ENCODE peak calls at places on chromosomes 4 and X, in eight cellular contexts. U is PC-3; M is left lung; X is heart right ventricle; Y is naive thymus-derived CD4-positive, alpha-beta T cell; C is pancreas; J is Panc1; O is psoas muscle. D is an unnamed sample. For H3K36me3, the result is how much of the 10 kb centered on the place peaks cover.

GRCh38 chrX:53598169-53598568 is 88.3 kb downstream of the HUWE1 start:
- ATAC-seq in Y (no peak), M (no peak), C (no peak), U (no peak), O (no peak), J (no peak), X (no peak), D (no peak)

GRCh38 chr4:55475394-55476243 is 71.1 kb downstream of the CLOCK start:
- ATAC-seq in O (no peak), X (no peak), Y (no peak), J (no peak), M (no peak), C (no peak), U (peak), D (no peak)

GRCh38 chr4:173243321-173243720 is 74.7 kb downstream of the GALNT7 start:
- ATAC-seq in C (peak), M (peak), U (peak), X (no peak), Y (no peak), J (peak), O (peak), D (peak)

GRCh38 chrX:153444333-153445011 is 1.4 kb downstream of the TREX2 start:
- ATAC-seq in U (no peak), J (peak), M (no peak), X (no peak), Y (no peak), C (peak), O (no peak), D (peak)

GRCh38 chrX:13188731-13189309 is 131.0 kb downstream of the ATXN3L start:
- ATAC-seq in Y (no peak), M (no peak), O (no peak), C (no peak), U (no peak), J (no peak), X (peak), D (no peak)

GRCh38 chr4:27018076-27018475 is 157.4 kb downstream of the STIM2 start:
- ATAC-seq in Y (no peak), J (no peak), M (no peak), O (no peak), C (no peak), U (no peak), X (no peak), D (no peak)

GRCh38 chr4:112287258-112287873 is 1.7 kb upstream of the TIFA start:
- ATAC-seq in Y (no peak), J (no peak), X (no peak), M (no peak), U (no peak), C (no peak), O (no peak), D (no peak)

GRCh38 chr4:184420881-184421416 is 53.4 kb downstream of the IRF2 start:
- ATAC-seq in U (no peak), J (no peak), X (no peak), C (no peak), O (no peak), Y (peak), M (no peak), D (no peak)

GRCh38 chrX:103464774-103465117 is 54.5 kb downstream of the RAB40A start:
- ATAC-seq in X (peak), J (peak), O (peak), U (peak), M (peak), Y (peak), C (peak), D (peak)

GRCh38 chr4:77240469-77241066 is 83.6 kb downstream of the CCNG2 start:
- ATAC-seq in Y (peak), U (peak), M (peak), C (peak), J (peak), O (peak), X (peak), D (no peak)

GRCh38 chrX:108216862-108217571 is 125.4 kb downstream of the ATG4A start:
- ATAC-seq in O (peak), U (no peak), M (peak), C (peak), Y (no peak), J (no peak), X (peak), D (peak)

GRCh38 chrX:16472345-16472744 is 177.6 kb upstream of the S100G start:
- ATAC-seq in Y (no peak), J (no peak), X (no peak), O (no peak), U (no peak), C (no peak), M (no peak), D (no peak)

GRCh38 chrX:2351999-2352995 is 148.5 kb downstream of the DHRSX start:
- ATAC-seq in U (peak), O (peak), M (no peak), Y (no peak), X (no peak), J (no peak), C (no peak), D (no peak)

GRCh38 chr4:57875829-57876392 is 765.7 kb upstream of the IGFBP7 start:
- ATAC-seq in Y (no peak), U (no peak), X (no peak), M (no peak), J (no peak), O (no peak), C (no peak), D (no peak)

GRCh38 chr4:155428128-155428527 is 51.4 kb upstream of the MAP9 start:
- ATAC-seq in C (no peak), J (no peak), M (no peak), Y (no peak), U (no peak), O (no peak), X (peak), D (no peak)

GRCh38 chr4:183808102-183808466 is 97.0 kb upstream of the STOX2 start:
- ATAC-seq in U (no peak), M (no peak), J (peak), X (peak), O (no peak), Y (no peak), C (peak), D (peak)

GRCh38 chr4:85370400-85371032 is 104.4 kb upstream of the ARHGAP24 start:
- ATAC-seq in X (no peak), C (peak), O (peak), Y (no peak), M (peak), J (peak), U (peak), D (peak)

GRCh38 chrX:20244936-20245335 is 21.8 kb downstream of the RPS6KA3 start:
- ATAC-seq in X (no peak), J (no peak), U (peak), M (no peak), Y (no peak), O (no peak), C (peak), D (no peak)

GRCh38 chr4:26127001-26127400 is 193.8 kb upstream of the RBPJ start:
- ATAC-seq in O (no peak), C (no peak), X (no peak), M (no peak), U (no peak), J (no peak), Y (no peak), D (no peak)

GRCh38 chrX:7283741-7284140 is 135.8 kb upstream of the PUDP start:
- ATAC-seq in U (no peak), M (no peak), X (no peak), C (no peak), J (no peak), O (no peak), Y (no peak), D (no peak)

GRCh38 chr4:26178874-26179273 is 141.9 kb upstream of the RBPJ start:
- ATAC-seq in X (peak), Y (no peak), M (no peak), U (no peak), J (no peak), O (peak), C (no peak), D (peak)

GRCh38 chr4:159395693-159396092 is 292.8 kb downstream of the RAPGEF2 start:
- ATAC-seq in C (no peak), M (no peak), U (no peak), J (no peak), X (no peak), Y (no peak), O (no peak), D (no peak)

GRCh38 chr4:123430031-123430430 is 33.4 kb downstream of the SPRY1 start:
- ATAC-seq in Y (no peak), C (no peak), M (no peak), O (no peak), U (no peak), X (no peak), J (no peak), D (no peak)

GRCh38 chr4:141802324-141802723 is 165.9 kb downstream of the IL15 start:
- ATAC-seq in J (no peak), Y (no peak), X (no peak), U (peak), M (no peak), O (no peak), C (no peak), D (no peak)

GRCh38 chr4:142348489-142349076 is 497.5 kb downstream of the INPP4B start:
- ATAC-seq in X (peak), O (no peak), C (peak), M (no peak), J (no peak), U (no peak), Y (no peak), D (no peak)

GRCh38 chrX:17242470-17242869 is 132.5 kb upstream of the NHS start:
- ATAC-seq in C (peak), O (no peak), X (peak), U (peak), J (peak), M (peak), Y (peak), D (peak)

GRCh38 chr4:39893693-39894072 is 84.0 kb downstream of the PDS5A start:
- ATAC-seq in O (no peak), Y (no peak), C (no peak), J (no peak), M (no peak), U (no peak), X (no peak), D (no peak)
- H3K36me3 ChIP-seq in O (under half), Y (under half), C (under half), J (under half), M (under half), U (under half), X (under half), D (half or more)

DNA sequence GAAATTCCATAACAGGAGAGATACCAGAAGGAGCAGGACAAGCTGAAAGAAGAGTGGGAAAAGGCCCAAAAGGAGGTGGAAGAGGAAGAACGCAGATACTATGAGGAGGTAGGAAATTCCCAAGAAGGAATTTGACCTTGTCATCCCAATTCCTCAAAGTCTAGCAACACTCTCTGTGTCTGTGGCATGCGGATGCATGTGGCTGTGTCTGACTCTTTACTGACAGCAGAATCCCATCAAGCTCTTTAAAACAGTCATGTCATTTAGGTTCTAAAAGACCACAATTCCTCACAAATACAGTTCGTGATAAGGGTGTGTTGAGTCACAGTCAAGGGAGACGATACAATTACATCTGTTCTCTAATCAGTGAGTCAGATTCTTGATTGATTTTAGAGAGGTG is 68.5 kb downstream of the PHOX2B start:
- ATAC-seq in X (no peak), O (no peak), Y (no peak), C (no peak), J (no peak), U (no peak), M (no peak), D (no peak)
- H3K36me3 ChIP-seq in X (under half), O (under half), Y (under half), C (under half), J (under half), U (under half), M (under half), D (under half)

DNA sequence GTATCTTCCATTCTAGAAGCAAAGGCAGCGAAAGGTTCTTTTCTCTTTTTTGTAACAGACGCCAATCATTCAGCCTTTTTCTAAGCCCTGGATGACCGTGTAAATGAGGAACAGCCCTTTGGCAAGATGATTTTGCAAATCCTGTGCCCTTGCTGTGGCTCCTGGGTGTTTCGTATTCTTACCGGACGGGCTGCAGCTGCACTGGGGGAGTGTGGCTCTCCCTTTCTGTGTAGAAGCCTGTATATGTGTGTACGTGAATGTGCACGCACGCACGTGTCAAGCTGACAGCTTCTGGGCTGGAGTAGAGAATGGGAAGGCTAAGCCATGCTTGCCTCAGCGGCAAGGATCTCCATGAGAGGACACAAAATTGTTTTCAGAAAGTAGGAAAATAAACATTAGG is 8.2 kb downstream of the GRPEL1 start:
- ATAC-seq in U (no peak), O (no peak), Y (peak), X (no peak), M (no peak), J (no peak), C (no peak), D (no peak)
- H3K36me3 ChIP-seq in U (under half), O (under half), Y (under half), X (under half), M (under half), J (under half), C (under half), D (half or more)

GRCh38 chr4:150903603-150904002 is 111.5 kb downstream of the LRBA start:
- ATAC-seq in X (no peak), O (no peak), C (no peak), U (no peak), Y (no peak), J (no peak), M (no peak), D (no peak)
- H3K36me3 ChIP-seq in X (under half), O (under half), C (under half), U (under half), Y (under half), J (under half), M (under half), D (under half)

GRCh38 chrX:105179644-105180043 is 40.9 kb downstream of the TEX13A start:
- ATAC-seq in Y (no peak), M (no peak), C (no peak), O (no peak), X (no peak), J (no peak), U (no peak), D (no peak)
- H3K36me3 ChIP-seq in Y (under half), M (under half), C (under half), O (under half), X (under half), J (under half), U (under half), D (under half)

DNA sequence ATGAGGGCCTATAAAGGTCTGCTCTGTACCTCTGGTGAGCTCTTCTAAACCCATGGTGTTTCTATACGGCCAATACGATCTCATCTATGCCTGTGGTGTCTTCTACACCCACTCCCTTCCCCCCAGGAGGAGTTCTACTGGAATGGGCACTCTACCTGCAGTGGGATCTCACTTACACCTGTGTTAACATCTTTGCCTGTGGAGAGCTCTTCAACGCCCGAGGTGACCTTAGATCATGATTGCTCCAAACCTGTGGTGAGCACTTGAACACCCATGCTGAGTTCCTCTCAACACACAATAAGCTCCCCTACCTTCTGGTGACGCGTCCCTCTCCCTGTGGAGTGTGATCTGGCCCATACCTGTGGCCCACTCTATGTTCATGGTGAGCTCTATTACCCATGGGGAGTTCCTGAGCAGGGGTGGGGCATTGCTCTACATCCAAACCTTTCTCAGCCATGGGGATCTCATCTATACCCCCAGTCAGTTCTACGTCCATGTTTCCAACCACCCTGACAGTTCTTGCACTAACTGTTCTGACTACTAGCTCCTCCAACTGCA is 48.6 kb downstream of the BCOR start:
- ATAC-seq in C (no peak), X (no peak), Y (no peak), M (no peak), U (no peak), J (no peak), O (no peak), D (no peak)
- H3K36me3 ChIP-seq in C (under half), X (under half), Y (under half), M (under half), U (half or more), J (under half), O (under half), D (half or more)

GRCh38 chr4:82358773-82359324 is 14.9 kb downstream of the HNRNPD start:
- ATAC-seq in J (no peak), O (no peak), X (no peak), M (no peak), C (no peak), Y (peak), U (no peak), D (no peak)

GRCh38 chr4:82354788-82355187 is 19.0 kb downstream of the HNRNPD start:
- ATAC-seq in J (no peak), X (no peak), Y (no peak), C (no peak), O (no peak), M (no peak), U (no peak), D (no peak)

GRCh38 chr4:82352825-82353370 is 20.9 kb downstream of the HNRNPD start:
- ATAC-seq in U (no peak), C (no peak), O (no peak), M (no peak), X (no peak), Y (no peak), J (no peak), D (no peak)

GRCh38 chr4:82360298-82361177 is 13.3 kb downstream of the HNRNPD start:
- ATAC-seq in M (peak), U (peak), C (peak), Y (peak), O (peak), J (peak), X (peak), D (peak)

GRCh38 chr4:82357640-82358039 is 16.2 kb downstream of the HNRNPD start:
- ATAC-seq in J (no peak), O (no peak), U (no peak), M (no peak), X (no peak), Y (no peak), C (no peak), D (no peak)
- H3K36me3 ChIP-seq in J (under half), O (under half), U (half or more), M (under half), X (under half), Y (under half), C (under half), D (under half)

DNA sequence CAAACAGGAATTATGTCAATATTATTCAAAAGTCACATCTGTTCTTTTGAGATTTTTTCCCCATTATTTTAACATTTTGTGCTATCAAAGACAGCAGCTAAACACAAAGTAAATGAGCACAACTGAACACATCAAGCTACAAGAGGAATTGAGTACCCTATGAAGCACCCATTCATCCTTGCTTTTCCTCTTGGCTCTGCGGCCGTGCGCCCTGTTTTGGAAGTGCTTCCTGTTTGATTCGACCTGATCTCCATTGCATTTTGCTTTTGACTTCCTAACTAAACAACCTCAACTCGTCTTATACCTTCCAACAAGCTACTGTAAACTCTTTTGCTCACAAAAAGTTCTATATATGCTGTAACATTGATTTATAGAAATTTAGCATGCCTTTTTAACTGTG is 85.0 kb downstream of the SCFD2 start:
- ATAC-seq in C (no peak), O (no peak), U (no peak), X (no peak), M (no peak), Y (no peak), J (no peak), D (no peak)
- H3K36me3 ChIP-seq in C (under half), O (under half), U (under half), X (under half), M (under half), Y (under half), J (under half), D (under half)

GRCh38 chr4:94237271-94237670 is 29.6 kb downstream of the SMARCAD1 start:
- ATAC-seq in M (no peak), O (no peak), J (no peak), U (no peak), X (no peak), Y (no peak), C (no peak), D (no peak)
- H3K36me3 ChIP-seq in M (under half), O (under half), J (under half), U (under half), X (under half), Y (under half), C (under half), D (under half)

DNA sequence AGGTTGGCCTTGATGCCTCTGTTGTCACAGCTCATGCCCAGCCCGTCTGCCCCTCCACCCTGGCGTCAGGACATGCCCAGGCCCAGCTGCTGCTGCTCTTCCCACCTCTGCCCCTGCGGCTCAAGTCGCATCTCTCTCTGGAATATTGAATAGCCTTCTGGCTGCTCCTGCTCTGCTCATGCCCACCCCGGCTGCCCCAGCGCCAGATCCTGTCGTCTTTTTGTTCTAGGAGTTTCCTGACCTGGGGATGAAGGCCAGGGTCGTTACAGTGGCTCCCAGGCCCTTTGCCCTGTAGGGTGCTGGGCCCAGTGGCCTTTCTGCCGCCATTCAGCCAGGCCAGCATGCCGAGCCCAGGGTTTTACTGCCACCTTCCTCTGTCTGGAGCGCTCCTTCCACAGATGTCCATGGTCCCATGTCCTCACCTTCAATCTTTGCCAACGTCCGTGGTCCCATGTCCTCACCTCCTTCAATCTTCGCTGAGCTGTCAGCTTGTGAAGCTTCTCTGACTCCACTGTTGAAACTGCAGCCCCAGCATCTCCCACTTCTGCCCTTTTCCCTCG is 9.7 kb downstream of the MAEA start:
- ATAC-seq in M (no peak), X (no peak), Y (no peak), C (peak), O (no peak), J (no peak), U (no peak), D (no peak)
- H3K36me3 ChIP-seq in M (under half), X (under half), Y (under half), C (under half), O (under half), J (under half), U (under half), D (under half)

D was measured in gastroesophageal sphincter.